ENCODE peak calls at places on chromosomes 5 and 9, in nine cellular contexts. One of them, this sample, is unnamed.

GRCh38 chr5:100560860-100561259 is 25.7 kb downstream of the FAM174A start:
- DNase-seq in tibial nerve: no peak
- DNase-seq in astrocyte of the spinal cord: peak; percentile 22
- DNase-seq in foreskin fibroblast: no peak
- DNase-seq in endodermal cell: no peak
- DNase-seq in ovary: no peak
- DNase-seq in activated B cell treated with CpG ODN at 0.5 μM for 24 hours: no peak
- DNase-seq in fibroblast of pulmonary artery: no peak
- DNase-seq in fibroblast of lung: peak; percentile 37
- DNase-seq in this sample: no peak

GRCh38 chr5:147782053-147783028 is at the start of gene JAKMIP2:
- DNase-seq in ovary: peak; percentile 15
- DNase-seq in astrocyte of the spinal cord: peak; percentile 94
- DNase-seq in foreskin fibroblast: peak; percentile 64
- DNase-seq in fibroblast of pulmonary artery: peak; percentile 8
- DNase-seq in fibroblast of lung: peak; percentile 96
- DNase-seq in endodermal cell: peak; percentile 100
- DNase-seq in tibial nerve: peak; percentile 52
- DNase-seq in activated B cell treated with CpG ODN at 0.5 μM for 24 hours: peak; percentile 63
- DNase-seq in this sample: peak; percentile 96

GRCh38 chr5:180494510-180495181 is 467 bp downstream of the CNOT6 start:
- DNase-seq in foreskin fibroblast: peak; percentile 64
- DNase-seq in fibroblast of lung: peak; percentile 18
- DNase-seq in astrocyte of the spinal cord: peak; percentile 28
- DNase-seq in ovary: peak; percentile 20
- DNase-seq in endodermal cell: peak; percentile 67
- DNase-seq in activated B cell treated with CpG ODN at 0.5 μM for 24 hours: no peak
- DNase-seq in fibroblast of pulmonary artery: no peak
- DNase-seq in tibial nerve: no peak
- DNase-seq in this sample: peak; percentile 45

GRCh38 chr5:31445041-31445600 is 86.8 kb downstream of the DROSHA start:
- DNase-seq in fibroblast of lung: no peak
- DNase-seq in ovary: no peak
- DNase-seq in tibial nerve: no peak
- DNase-seq in fibroblast of pulmonary artery: no peak
- DNase-seq in activated B cell treated with CpG ODN at 0.5 μM for 24 hours: no peak
- DNase-seq in astrocyte of the spinal cord: no peak
- DNase-seq in endodermal cell: no peak
- DNase-seq in foreskin fibroblast: no peak
- DNase-seq in this sample: no peak

GRCh38 chr9:115234094-115234493 is 116.1 kb upstream of the TNC start:
- DNase-seq in tibial nerve: no peak
- DNase-seq in fibroblast of lung: peak; percentile 96
- DNase-seq in fibroblast of pulmonary artery: peak; percentile 44
- DNase-seq in foreskin fibroblast: peak; percentile 95
- DNase-seq in endodermal cell: no peak
- DNase-seq in activated B cell treated with CpG ODN at 0.5 μM for 24 hours: no peak
- DNase-seq in ovary: no peak
- DNase-seq in astrocyte of the spinal cord: peak; percentile 89
- DNase-seq in this sample: no peak

GRCh38 chr9:35976726-35977125 is 18.8 kb upstream of the OR2S2 start:
- DNase-seq in foreskin fibroblast: no peak
- DNase-seq in fibroblast of pulmonary artery: no peak
- DNase-seq in endodermal cell: no peak
- DNase-seq in activated B cell treated with CpG ODN at 0.5 μM for 24 hours: no peak
- DNase-seq in fibroblast of lung: no peak
- DNase-seq in ovary: no peak
- DNase-seq in tibial nerve: no peak
- DNase-seq in astrocyte of the spinal cord: no peak
- DNase-seq in this sample: no peak

GRCh38 chr5:39400711-39401385 is 23.9 kb downstream of the DAB2 start:
- DNase-seq in fibroblast of lung: peak; percentile 71
- DNase-seq in fibroblast of pulmonary artery: no peak
- DNase-seq in activated B cell treated with CpG ODN at 0.5 μM for 24 hours: no peak
- DNase-seq in astrocyte of the spinal cord: peak; percentile 65
- DNase-seq in endodermal cell: no peak
- DNase-seq in ovary: no peak
- DNase-seq in tibial nerve: no peak
- DNase-seq in foreskin fibroblast: peak; percentile 71
- DNase-seq in this sample: no peak

GRCh38 chr9:14994738-14995137 is 84.5 kb upstream of the FREM1 start:
- DNase-seq in tibial nerve: no peak
- DNase-seq in fibroblast of lung: no peak
- DNase-seq in fibroblast of pulmonary artery: no peak
- DNase-seq in activated B cell treated with CpG ODN at 0.5 μM for 24 hours: no peak
- DNase-seq in ovary: no peak
- DNase-seq in endodermal cell: no peak
- DNase-seq in astrocyte of the spinal cord: no peak
- DNase-seq in foreskin fibroblast: no peak
- DNase-seq in this sample: no peak

GRCh38 chr9:3241290-3241689 is 284.5 kb downstream of the RFX3 start:
- DNase-seq in fibroblast of lung: peak; percentile 65
- DNase-seq in activated B cell treated with CpG ODN at 0.5 μM for 24 hours: no peak
- DNase-seq in astrocyte of the spinal cord: peak; percentile 66
- DNase-seq in tibial nerve: no peak
- DNase-seq in endodermal cell: no peak
- DNase-seq in fibroblast of pulmonary artery: no peak
- DNase-seq in foreskin fibroblast: peak; percentile 9
- DNase-seq in ovary: no peak
- DNase-seq in this sample: no peak

DNA sequence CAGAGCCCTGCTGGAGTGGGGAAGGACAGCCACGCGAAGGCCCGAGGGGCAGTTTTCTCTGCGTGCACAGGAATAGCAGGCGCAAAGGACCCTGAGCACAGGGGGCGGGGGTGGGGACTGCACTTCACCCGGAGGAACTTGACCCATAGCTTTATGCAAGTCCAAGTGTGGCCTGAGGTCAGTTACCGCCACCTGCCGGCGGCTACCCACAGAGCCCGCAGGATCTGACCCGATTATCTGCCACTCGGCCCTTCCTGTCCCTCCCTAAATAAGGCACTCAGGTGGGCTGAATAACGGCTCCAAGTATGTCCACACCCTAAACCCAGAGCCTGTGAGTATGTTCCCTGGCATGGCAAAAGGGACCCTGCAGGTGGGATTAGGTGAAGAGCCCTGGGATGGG is 65.4 kb upstream of the FCN1 start:
- DNase-seq in fibroblast of lung: no peak
- DNase-seq in astrocyte of the spinal cord: no peak
- DNase-seq in foreskin fibroblast: no peak
- DNase-seq in fibroblast of pulmonary artery: peak; percentile 3
- DNase-seq in ovary: no peak
- DNase-seq in activated B cell treated with CpG ODN at 0.5 μM for 24 hours: no peak
- DNase-seq in tibial nerve: no peak
- DNase-seq in endodermal cell: peak; percentile 94
- DNase-seq in this sample: peak; percentile 8
- TF ChIP-seq CTCF in fibroblast of lung: peak; percentile 31
- TF ChIP-seq CTCF in astrocyte of the spinal cord: peak; percentile 16
- TF ChIP-seq CTCF in foreskin fibroblast: no peak
- TF ChIP-seq CTCF in fibroblast of pulmonary artery: peak; percentile 10
- TF ChIP-seq CTCF in ovary: no peak
- TF ChIP-seq CTCF in activated B cell treated with CpG ODN at 0.5 μM for 24 hours: no peak
- TF ChIP-seq CTCF in tibial nerve: peak; percentile 46
- TF ChIP-seq CTCF in endodermal cell: peak; percentile 91
- TF ChIP-seq CTCF in this sample: no peak

GRCh38 chr5:151480384-151480783 is 33.0 kb downstream of the SLC36A1 start:
- DNase-seq in astrocyte of the spinal cord: no peak
- DNase-seq in foreskin fibroblast: peak; percentile 69
- DNase-seq in fibroblast of pulmonary artery: peak; percentile 46
- DNase-seq in endodermal cell: peak; percentile 24
- DNase-seq in activated B cell treated with CpG ODN at 0.5 μM for 24 hours: no peak
- DNase-seq in tibial nerve: no peak
- DNase-seq in fibroblast of lung: peak; percentile 40
- DNase-seq in ovary: no peak
- DNase-seq in this sample: no peak
- TF ChIP-seq CTCF in astrocyte of the spinal cord: no peak
- TF ChIP-seq CTCF in foreskin fibroblast: no peak
- TF ChIP-seq CTCF in fibroblast of pulmonary artery: no peak
- TF ChIP-seq CTCF in endodermal cell: no peak
- TF ChIP-seq CTCF in activated B cell treated with CpG ODN at 0.5 μM for 24 hours: no peak
- TF ChIP-seq CTCF in tibial nerve: no peak
- TF ChIP-seq CTCF in fibroblast of lung: no peak
- TF ChIP-seq CTCF in ovary: no peak
- TF ChIP-seq CTCF in this sample: no peak

GRCh38 chr5:113682497-113683136 is 169.1 kb downstream of the YTHDC2 start:
- DNase-seq in activated B cell treated with CpG ODN at 0.5 μM for 24 hours: no peak
- DNase-seq in endodermal cell: peak; percentile 91
- DNase-seq in fibroblast of pulmonary artery: peak; percentile 4
- DNase-seq in fibroblast of lung: no peak
- DNase-seq in foreskin fibroblast: no peak
- DNase-seq in tibial nerve: no peak
- DNase-seq in ovary: no peak
- DNase-seq in astrocyte of the spinal cord: no peak
- DNase-seq in this sample: no peak
- TF ChIP-seq CTCF in activated B cell treated with CpG ODN at 0.5 μM for 24 hours: no peak
- TF ChIP-seq CTCF in endodermal cell: peak; percentile 59
- TF ChIP-seq CTCF in fibroblast of pulmonary artery: no peak
- TF ChIP-seq CTCF in fibroblast of lung: no peak
- TF ChIP-seq CTCF in foreskin fibroblast: no peak
- TF ChIP-seq CTCF in tibial nerve: no peak
- TF ChIP-seq CTCF in ovary: no peak
- TF ChIP-seq CTCF in astrocyte of the spinal cord: no peak
- TF ChIP-seq CTCF in this sample: no peak

GRCh38 chr5:57082441-57083067 is 91.3 kb upstream of the GPBP1 start:
- DNase-seq in fibroblast of lung: no peak
- DNase-seq in activated B cell treated with CpG ODN at 0.5 μM for 24 hours: no peak
- DNase-seq in tibial nerve: no peak
- DNase-seq in ovary: no peak
- DNase-seq in astrocyte of the spinal cord: peak; percentile 1
- DNase-seq in endodermal cell: no peak
- DNase-seq in foreskin fibroblast: peak; percentile 16
- DNase-seq in fibroblast of pulmonary artery: peak; percentile 41
- DNase-seq in this sample: no peak
- TF ChIP-seq CTCF in fibroblast of lung: peak; percentile 17
- TF ChIP-seq CTCF in activated B cell treated with CpG ODN at 0.5 μM for 24 hours: no peak
- TF ChIP-seq CTCF in tibial nerve: no peak
- TF ChIP-seq CTCF in ovary: no peak
- TF ChIP-seq CTCF in astrocyte of the spinal cord: no peak
- TF ChIP-seq CTCF in endodermal cell: peak; percentile 64
- TF ChIP-seq CTCF in foreskin fibroblast: peak; percentile 15
- TF ChIP-seq CTCF in fibroblast of pulmonary artery: peak; percentile 43
- TF ChIP-seq CTCF in this sample: no peak

DNA sequence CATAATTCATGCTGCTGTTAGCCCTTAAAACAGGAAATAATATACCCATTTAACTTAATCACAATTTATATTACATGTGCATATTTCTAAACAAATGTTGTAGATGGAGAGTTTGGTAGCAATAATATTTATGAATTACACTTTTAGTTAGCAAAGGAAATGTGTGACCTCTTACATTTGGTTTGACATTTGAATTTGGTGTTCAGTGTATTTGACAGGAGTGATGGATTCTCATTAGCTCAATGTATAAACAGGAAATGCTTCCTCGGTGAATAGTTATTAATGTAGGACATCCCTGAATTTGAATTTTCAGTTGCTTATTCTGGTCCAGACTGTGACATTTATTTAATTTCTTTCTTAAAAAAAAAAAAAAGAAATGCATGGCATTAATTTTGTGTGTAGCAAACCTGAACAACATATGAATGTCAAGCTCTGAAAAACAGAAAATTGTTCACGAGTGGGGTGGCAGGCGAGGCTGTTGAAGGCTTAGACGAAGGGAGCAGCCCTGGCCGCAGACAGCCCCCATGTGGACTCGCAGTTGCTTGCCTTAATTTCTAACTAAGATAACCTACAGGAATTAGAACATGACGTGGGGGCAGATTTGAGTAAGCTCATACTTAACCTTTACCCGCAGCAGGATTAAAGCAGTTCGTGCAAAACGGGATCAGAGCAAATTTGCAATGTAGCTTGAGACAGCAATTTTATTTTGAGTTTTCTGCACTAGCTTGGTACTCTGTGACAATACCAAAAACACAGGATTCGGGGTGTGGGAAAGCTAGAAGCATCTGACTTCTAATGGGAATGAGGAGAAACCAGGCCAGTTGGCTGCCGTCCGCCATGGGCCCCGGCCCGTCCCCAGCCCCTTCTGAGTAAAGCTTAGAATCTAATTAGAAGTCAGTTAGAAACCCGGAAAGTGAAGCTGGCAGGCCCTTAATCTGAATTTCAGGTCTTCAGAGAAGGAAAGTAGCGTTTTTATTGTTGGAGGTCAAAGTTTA is 134.3 kb downstream of the MACROH2A1 start:
- DNase-seq in tibial nerve: no peak
- DNase-seq in fibroblast of lung: peak; percentile 25
- DNase-seq in foreskin fibroblast: no peak
- DNase-seq in endodermal cell: no peak
- DNase-seq in ovary: no peak
- DNase-seq in astrocyte of the spinal cord: no peak
- DNase-seq in activated B cell treated with CpG ODN at 0.5 μM for 24 hours: no peak
- DNase-seq in fibroblast of pulmonary artery: no peak
- DNase-seq in this sample: no peak
- TF ChIP-seq CTCF in tibial nerve: no peak
- TF ChIP-seq CTCF in fibroblast of lung: peak; percentile 9
- TF ChIP-seq CTCF in foreskin fibroblast: no peak
- TF ChIP-seq CTCF in endodermal cell: no peak
- TF ChIP-seq CTCF in ovary: no peak
- TF ChIP-seq CTCF in astrocyte of the spinal cord: no peak
- TF ChIP-seq CTCF in activated B cell treated with CpG ODN at 0.5 μM for 24 hours: no peak
- TF ChIP-seq CTCF in fibroblast of pulmonary artery: no peak
- TF ChIP-seq CTCF in this sample: no peak

GRCh38 chr5:17081142-17081541 is 136.3 kb upstream of the BASP1 start:
- DNase-seq in activated B cell treated with CpG ODN at 0.5 μM for 24 hours: no peak
- DNase-seq in tibial nerve: no peak
- DNase-seq in astrocyte of the spinal cord: no peak
- DNase-seq in ovary: no peak
- DNase-seq in endodermal cell: no peak
- DNase-seq in fibroblast of lung: no peak
- DNase-seq in fibroblast of pulmonary artery: no peak
- DNase-seq in foreskin fibroblast: peak; percentile 67
- DNase-seq in this sample: no peak
- TF ChIP-seq CTCF in activated B cell treated with CpG ODN at 0.5 μM for 24 hours: no peak
- TF ChIP-seq CTCF in tibial nerve: no peak
- TF ChIP-seq CTCF in astrocyte of the spinal cord: no peak
- TF ChIP-seq CTCF in ovary: no peak
- TF ChIP-seq CTCF in endodermal cell: no peak
- TF ChIP-seq CTCF in fibroblast of lung: no peak
- TF ChIP-seq CTCF in fibroblast of pulmonary artery: no peak
- TF ChIP-seq CTCF in foreskin fibroblast: peak; percentile 24
- TF ChIP-seq CTCF in this sample: no peak

DNA sequence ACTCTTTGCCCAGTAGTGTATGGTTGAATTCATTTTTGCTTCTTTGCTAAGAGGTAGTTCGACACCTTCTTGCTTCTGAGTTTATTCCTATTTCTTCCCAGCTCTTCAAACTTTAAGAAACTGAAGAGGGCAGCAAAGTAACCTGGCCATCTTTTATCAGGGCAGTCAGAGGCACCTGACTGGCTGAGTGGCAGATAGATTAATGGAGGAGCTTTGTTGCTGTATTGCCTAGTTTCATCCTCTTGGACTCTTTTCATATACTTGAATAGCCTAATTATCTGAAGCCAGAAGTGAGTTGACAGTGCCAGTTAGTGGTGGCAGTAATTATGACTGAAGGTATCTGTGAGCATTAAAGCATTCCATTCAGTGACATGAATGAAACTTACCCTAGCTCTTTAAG is 82.5 kb downstream of the UHRF2 start:
- DNase-seq in foreskin fibroblast: no peak
- DNase-seq in tibial nerve: no peak
- DNase-seq in astrocyte of the spinal cord: no peak
- DNase-seq in activated B cell treated with CpG ODN at 0.5 μM for 24 hours: no peak
- DNase-seq in ovary: no peak
- DNase-seq in endodermal cell: no peak
- DNase-seq in fibroblast of pulmonary artery: no peak
- DNase-seq in fibroblast of lung: no peak
- DNase-seq in this sample: no peak
- TF ChIP-seq CTCF in foreskin fibroblast: no peak
- TF ChIP-seq CTCF in tibial nerve: no peak
- TF ChIP-seq CTCF in astrocyte of the spinal cord: no peak
- TF ChIP-seq CTCF in activated B cell treated with CpG ODN at 0.5 μM for 24 hours: no peak
- TF ChIP-seq CTCF in ovary: no peak
- TF ChIP-seq CTCF in endodermal cell: peak; percentile 55
- TF ChIP-seq CTCF in fibroblast of pulmonary artery: no peak
- TF ChIP-seq CTCF in fibroblast of lung: no peak
- TF ChIP-seq CTCF in this sample: no peak

This sample was measured in activated CD8-positive, alpha-beta T cell treated with anti-CD3 and anti-CD28 coated beads for 36 hours.